ENCODE peak calls at places on chromosomes 7 and 10, in eight cellular contexts. One of them, this sample, is unnamed.

GRCh38 chr7:961546-962400 is 7.3 kb upstream of the ADAP1 start:
- DNase-seq in Caco-2: no peak
- DNase-seq in colonic mucosa: no peak
- DNase-seq in SK-N-SH: peak
- DNase-seq in esophagus squamous epithelium: no peak
- DNase-seq in HCT116: no peak
- DNase-seq in uterus: no peak
- DNase-seq in choroid plexus epithelial cell: no peak
- DNase-seq in this sample: no peak

GRCh38 chr7:112056409-112056808 is 149.8 kb downstream of the DOCK4 start:
- DNase-seq in Caco-2: no peak
- DNase-seq in colonic mucosa: no peak
- DNase-seq in SK-N-SH: no peak
- DNase-seq in esophagus squamous epithelium: no peak
- DNase-seq in HCT116: no peak
- DNase-seq in uterus: no peak
- DNase-seq in choroid plexus epithelial cell: peak
- DNase-seq in this sample: no peak

GRCh38 chr7:130207642-130208041 is at the start of gene SSMEM1:
- DNase-seq in Caco-2: no peak
- DNase-seq in colonic mucosa: no peak
- DNase-seq in SK-N-SH: no peak
- DNase-seq in esophagus squamous epithelium: no peak
- DNase-seq in HCT116: no peak
- DNase-seq in uterus: no peak
- DNase-seq in choroid plexus epithelial cell: peak
- DNase-seq in this sample: no peak

GRCh38 chr7:133230591-133231194 is 22.2 kb upstream of the EXOC4 start:
- DNase-seq in Caco-2: no peak
- DNase-seq in colonic mucosa: peak
- DNase-seq in SK-N-SH: peak
- DNase-seq in esophagus squamous epithelium: no peak
- DNase-seq in HCT116: peak
- DNase-seq in uterus: no peak
- DNase-seq in choroid plexus epithelial cell: peak
- DNase-seq in this sample: peak

GRCh38 chr10:100879741-100880360 is 32.9 kb upstream of the SLF2 start:
- DNase-seq in Caco-2: peak
- DNase-seq in colonic mucosa: no peak
- DNase-seq in SK-N-SH: no peak
- DNase-seq in esophagus squamous epithelium: no peak
- DNase-seq in HCT116: no peak
- DNase-seq in uterus: no peak
- DNase-seq in choroid plexus epithelial cell: no peak
- DNase-seq in this sample: no peak

GRCh38 chr10:122176232-122176865 is 94.7 kb upstream of the BTBD16 start:
- DNase-seq in Caco-2: no peak
- DNase-seq in colonic mucosa: no peak
- DNase-seq in SK-N-SH: no peak
- DNase-seq in esophagus squamous epithelium: no peak
- DNase-seq in HCT116: no peak
- DNase-seq in uterus: no peak
- DNase-seq in choroid plexus epithelial cell: no peak
- DNase-seq in this sample: no peak

GRCh38 chr7:87624628-87625027 is 3.6 kb upstream of the RUNDC3B start:
- DNase-seq in Caco-2: no peak
- DNase-seq in colonic mucosa: no peak
- DNase-seq in SK-N-SH: peak
- DNase-seq in esophagus squamous epithelium: no peak
- DNase-seq in HCT116: no peak
- DNase-seq in uterus: no peak
- DNase-seq in choroid plexus epithelial cell: no peak
- DNase-seq in this sample: no peak

GRCh38 chr10:22268503-22268902 is 47.7 kb upstream of the COMMD3 start:
- DNase-seq in Caco-2: no peak
- DNase-seq in colonic mucosa: no peak
- DNase-seq in SK-N-SH: no peak
- DNase-seq in esophagus squamous epithelium: no peak
- DNase-seq in HCT116: no peak
- DNase-seq in uterus: no peak
- DNase-seq in choroid plexus epithelial cell: no peak
- DNase-seq in this sample: no peak

GRCh38 chr10:79149662-79150443 is 81.1 kb downstream of the ZMIZ1 start:
- DNase-seq in Caco-2: no peak
- DNase-seq in colonic mucosa: peak
- DNase-seq in SK-N-SH: peak
- DNase-seq in esophagus squamous epithelium: peak
- DNase-seq in HCT116: peak
- DNase-seq in uterus: peak
- DNase-seq in choroid plexus epithelial cell: peak
- DNase-seq in this sample: peak

DNA sequence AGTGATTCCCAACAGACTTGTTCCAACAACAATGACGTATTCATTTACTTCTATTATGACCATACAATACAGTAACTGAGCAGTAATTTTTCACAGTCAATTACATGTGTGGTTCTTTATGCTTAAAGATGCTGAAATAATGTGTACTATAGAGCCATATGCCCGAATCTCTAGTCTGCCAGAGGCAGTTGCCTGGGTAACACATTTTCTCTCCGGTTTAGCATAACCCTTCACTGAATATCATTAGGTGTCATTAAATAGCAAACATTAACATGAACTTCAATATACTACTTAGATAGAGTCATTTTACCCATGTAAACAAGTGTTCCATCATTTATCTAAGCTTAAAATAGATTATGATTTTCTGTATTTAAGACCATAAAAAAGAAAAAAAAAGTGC is 74.9 kb downstream of the SLC25A13 start:
- DNase-seq in Caco-2: no peak
- DNase-seq in colonic mucosa: no peak
- DNase-seq in SK-N-SH: no peak
- DNase-seq in esophagus squamous epithelium: no peak
- DNase-seq in HCT116: no peak
- DNase-seq in uterus: no peak
- DNase-seq in choroid plexus epithelial cell: no peak
- DNase-seq in this sample: no peak
- TF ChIP-seq CTCF in Caco-2: no peak
- TF ChIP-seq CTCF in colonic mucosa: no peak
- TF ChIP-seq CTCF in SK-N-SH: no peak
- TF ChIP-seq CTCF in esophagus squamous epithelium: no peak
- TF ChIP-seq CTCF in HCT116: no peak
- TF ChIP-seq CTCF in uterus: no peak
- TF ChIP-seq CTCF in choroid plexus epithelial cell: no peak
- TF ChIP-seq CTCF in this sample: no peak

DNA sequence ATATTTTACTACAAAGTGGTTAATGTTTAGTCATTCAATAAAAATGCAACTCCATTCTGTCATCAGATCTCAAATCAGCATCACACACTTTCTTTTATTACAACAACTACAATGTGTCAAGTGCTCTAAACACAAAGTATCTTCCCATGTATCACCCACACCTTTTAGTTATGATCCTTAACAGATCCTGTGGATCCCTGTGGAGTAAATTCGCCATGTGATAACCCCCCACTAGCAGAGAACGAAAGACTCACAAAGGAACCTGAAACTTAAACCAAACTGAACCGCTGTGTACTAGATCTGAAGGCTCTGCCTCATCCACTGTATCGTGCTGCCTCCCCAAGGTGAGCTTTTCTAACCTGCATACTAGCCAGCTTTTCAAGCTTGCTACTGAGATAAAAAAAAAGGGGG is 1.8 kb downstream of the DPY19L1 start:
- DNase-seq in Caco-2: no peak
- DNase-seq in colonic mucosa: peak
- DNase-seq in SK-N-SH: no peak
- DNase-seq in esophagus squamous epithelium: no peak
- DNase-seq in HCT116: peak
- DNase-seq in uterus: no peak
- DNase-seq in choroid plexus epithelial cell: peak
- DNase-seq in this sample: no peak
- TF ChIP-seq CTCF in Caco-2: no peak
- TF ChIP-seq CTCF in colonic mucosa: no peak
- TF ChIP-seq CTCF in SK-N-SH: peak
- TF ChIP-seq CTCF in esophagus squamous epithelium: no peak
- TF ChIP-seq CTCF in HCT116: peak
- TF ChIP-seq CTCF in uterus: no peak
- TF ChIP-seq CTCF in choroid plexus epithelial cell: peak
- TF ChIP-seq CTCF in this sample: no peak

GRCh38 chr7:151566897-151567320 is 47.2 kb upstream of the RHEB start:
- DNase-seq in Caco-2: no peak
- DNase-seq in colonic mucosa: no peak
- DNase-seq in SK-N-SH: no peak
- DNase-seq in esophagus squamous epithelium: no peak
- DNase-seq in HCT116: no peak
- DNase-seq in uterus: peak
- DNase-seq in choroid plexus epithelial cell: peak
- DNase-seq in this sample: no peak

GRCh38 chr7:151571471-151571870 is 51.8 kb upstream of the RHEB start:
- DNase-seq in Caco-2: no peak
- DNase-seq in colonic mucosa: no peak
- DNase-seq in SK-N-SH: no peak
- DNase-seq in esophagus squamous epithelium: no peak
- DNase-seq in HCT116: no peak
- DNase-seq in uterus: no peak
- DNase-seq in choroid plexus epithelial cell: no peak
- DNase-seq in this sample: no peak

GRCh38 chr7:151568951-151569652 is 49.4 kb upstream of the RHEB start:
- DNase-seq in Caco-2: no peak
- DNase-seq in colonic mucosa: no peak
- DNase-seq in SK-N-SH: no peak
- DNase-seq in esophagus squamous epithelium: no peak
- DNase-seq in HCT116: no peak
- DNase-seq in uterus: no peak
- DNase-seq in choroid plexus epithelial cell: no peak
- DNase-seq in this sample: no peak

GRCh38 chr7:151572136-151572535 is 52.4 kb upstream of the RHEB start:
- DNase-seq in Caco-2: no peak
- DNase-seq in colonic mucosa: no peak
- DNase-seq in SK-N-SH: no peak
- DNase-seq in esophagus squamous epithelium: no peak
- DNase-seq in HCT116: no peak
- DNase-seq in uterus: no peak
- DNase-seq in choroid plexus epithelial cell: no peak
- DNase-seq in this sample: no peak

GRCh38 chr7:151570366-151570915 is 50.7 kb upstream of the RHEB start:
- DNase-seq in Caco-2: no peak
- DNase-seq in colonic mucosa: no peak
- DNase-seq in SK-N-SH: no peak
- DNase-seq in esophagus squamous epithelium: no peak
- DNase-seq in HCT116: peak
- DNase-seq in uterus: no peak
- DNase-seq in choroid plexus epithelial cell: peak
- DNase-seq in this sample: no peak
- TF ChIP-seq CTCF in Caco-2: peak
- TF ChIP-seq CTCF in colonic mucosa: peak
- TF ChIP-seq CTCF in SK-N-SH: peak
- TF ChIP-seq CTCF in esophagus squamous epithelium: peak
- TF ChIP-seq CTCF in HCT116: peak
- TF ChIP-seq CTCF in uterus: peak
- TF ChIP-seq CTCF in choroid plexus epithelial cell: peak
- TF ChIP-seq CTCF in this sample: peak

GRCh38 chr10:60679388-60679987 is 98.8 kb upstream of the CDK1 start:
- DNase-seq in Caco-2: no peak
- DNase-seq in colonic mucosa: no peak
- DNase-seq in SK-N-SH: no peak
- DNase-seq in esophagus squamous epithelium: no peak
- DNase-seq in HCT116: no peak
- DNase-seq in uterus: no peak
- DNase-seq in choroid plexus epithelial cell: no peak
- DNase-seq in this sample: no peak

GRCh38 chr10:60681103-60681502 is 97.2 kb upstream of the CDK1 start:
- DNase-seq in Caco-2: peak
- DNase-seq in colonic mucosa: no peak
- DNase-seq in SK-N-SH: no peak
- DNase-seq in esophagus squamous epithelium: no peak
- DNase-seq in HCT116: no peak
- DNase-seq in uterus: no peak
- DNase-seq in choroid plexus epithelial cell: no peak
- DNase-seq in this sample: no peak

GRCh38 chr10:60678978-60679377 is 99.3 kb upstream of the CDK1 start:
- DNase-seq in Caco-2: no peak
- DNase-seq in colonic mucosa: no peak
- DNase-seq in SK-N-SH: no peak
- DNase-seq in esophagus squamous epithelium: no peak
- DNase-seq in HCT116: no peak
- DNase-seq in uterus: no peak
- DNase-seq in choroid plexus epithelial cell: no peak
- DNase-seq in this sample: no peak

DNA sequence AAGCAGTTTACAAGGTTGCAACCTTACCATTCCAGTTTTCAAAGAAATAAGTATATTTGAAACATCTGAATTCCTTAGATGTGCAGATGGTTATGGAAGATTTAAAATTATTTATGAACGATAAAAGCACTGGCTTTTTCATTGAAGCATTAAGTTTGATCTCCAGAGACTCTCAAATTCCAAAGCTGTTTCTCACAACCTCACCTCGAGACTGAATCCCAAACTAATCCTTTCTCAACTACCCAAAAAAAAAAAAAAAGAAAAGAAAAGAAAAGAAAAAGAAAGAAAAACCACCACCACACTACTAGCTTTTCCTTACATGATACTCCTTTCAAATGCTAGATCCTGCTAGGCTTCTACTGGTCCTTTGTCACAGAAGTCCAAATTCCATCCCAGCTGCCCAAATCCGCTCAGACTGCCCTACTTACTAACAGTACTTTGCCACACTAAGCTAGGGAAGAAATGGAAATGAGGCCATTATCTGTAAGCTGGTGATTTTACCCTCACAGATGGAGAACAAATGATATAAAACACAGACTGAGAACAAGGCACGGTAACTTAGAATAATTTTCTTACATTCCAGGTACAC is 100.6 kb upstream of the CDK1 start:
- DNase-seq in Caco-2: no peak
- DNase-seq in colonic mucosa: no peak
- DNase-seq in SK-N-SH: no peak
- DNase-seq in esophagus squamous epithelium: no peak
- DNase-seq in HCT116: no peak
- DNase-seq in uterus: no peak
- DNase-seq in choroid plexus epithelial cell: peak
- DNase-seq in this sample: no peak
- TF ChIP-seq CTCF in Caco-2: no peak
- TF ChIP-seq CTCF in colonic mucosa: no peak
- TF ChIP-seq CTCF in SK-N-SH: no peak
- TF ChIP-seq CTCF in esophagus squamous epithelium: no peak
- TF ChIP-seq CTCF in HCT116: no peak
- TF ChIP-seq CTCF in uterus: no peak
- TF ChIP-seq CTCF in choroid plexus epithelial cell: no peak
- TF ChIP-seq CTCF in this sample: no peak

GRCh38 chr7:15687645-15688025 is 1.2 kb upstream of the MEOX2 start:
- DNase-seq in Caco-2: no peak
- DNase-seq in colonic mucosa: no peak
- DNase-seq in SK-N-SH: peak
- DNase-seq in esophagus squamous epithelium: no peak
- DNase-seq in HCT116: no peak
- DNase-seq in uterus: peak
- DNase-seq in choroid plexus epithelial cell: no peak
- DNase-seq in this sample: no peak
- TF ChIP-seq CTCF in Caco-2: peak
- TF ChIP-seq CTCF in colonic mucosa: no peak
- TF ChIP-seq CTCF in SK-N-SH: no peak
- TF ChIP-seq CTCF in esophagus squamous epithelium: no peak
- TF ChIP-seq CTCF in HCT116: no peak
- TF ChIP-seq CTCF in uterus: no peak
- TF ChIP-seq CTCF in choroid plexus epithelial cell: no peak
- TF ChIP-seq CTCF in this sample: no peak